ENCODE peak calls at places on chromosomes 1 and 21, in five cellular contexts. Z is transverse colon, Y is SK-N-SH, C is GM12878, T is stomach. K is an unnamed sample.
A peak's percentile ranks its signal among the peaks of the same experiment; 100 is the strongest.

GRCh38 chr1:53966794-53967193 is 20.6 kb downstream of the LRRC42 start:
- DNase-seq in Z (no peak), Y (no peak), C (no peak), T (no peak), K (no peak)

GRCh38 chr1:235972316-235973090 is 92.4 kb downstream of the NID1 start:
- DNase-seq in Z (no peak), Y (peak; percentile 51), C (no peak), T (no peak), K (no peak)

GRCh38 chr1:27658951-27659496 is 13.0 kb downstream of the IFI6 start:
- DNase-seq in Z (peak; percentile 22), Y (no peak), C (peak; percentile 62), T (no peak), K (no peak)

GRCh38 chr1:24551910-24552571 is 3.8 kb upstream of the NCMAP start:
- DNase-seq in Z (no peak), Y (peak; percentile 58), C (no peak), T (no peak), K (no peak)

GRCh38 chr1:39297534-39297933 is 93.0 kb downstream of the MACF1 start:
- DNase-seq in Z (no peak), Y (no peak), C (no peak), T (no peak), K (no peak)

GRCh38 chr21:44370027-44370735 is 16.8 kb downstream of the TRPM2 start:
- DNase-seq in Z (no peak), Y (peak; percentile 71), C (no peak), T (peak; percentile 45), K (peak; percentile 62)

GRCh38 chr21:41603476-41603875 is 95.5 kb upstream of the TMPRSS2 start:
- DNase-seq in Z (no peak), Y (no peak), C (no peak), T (no peak), K (peak; percentile 45)

GRCh38 chr1:241423541-241424479 is 66.8 kb upstream of the RGS7 start:
- DNase-seq in Z (no peak), Y (peak; percentile 81), C (no peak), T (peak; percentile 63), K (no peak)

GRCh38 chr1:39720094-39720999 is 18.3 kb upstream of the PPIE start:
- DNase-seq in Z (no peak), Y (peak; percentile 48), C (no peak), T (no peak), K (no peak)

GRCh38 chr1:111605553-111605952 is 14.0 kb upstream of the RAP1A start:
- DNase-seq in Z (no peak), Y (no peak), C (no peak), T (no peak), K (no peak)

GRCh38 chr1:58812468-58812867 is 28.6 kb upstream of the JUN start:
- DNase-seq in Z (no peak), Y (no peak), C (no peak), T (no peak), K (no peak)

GRCh38 chr1:228894442-228894989 is 159.2 kb downstream of the RHOU start:
- DNase-seq in Z (no peak), Y (no peak), C (no peak), T (no peak), K (no peak)

GRCh38 chr1:90494748-90495282 is 222.3 kb downstream of the BARHL2 start:
- DNase-seq in Z (no peak), Y (no peak), C (no peak), T (no peak), K (no peak)

GRCh38 chr1:30379684-30380624 is 343.4 kb downstream of the MATN1 start:
- DNase-seq in Z (peak; percentile 41), Y (peak; percentile 85), C (peak; percentile 19), T (peak; percentile 44), K (peak; percentile 76)

GRCh38 chr1:177346960-177347359 is 176.2 kb downstream of the BRINP2 start:
- DNase-seq in Z (peak; percentile 83), Y (no peak), C (no peak), T (peak; percentile 78), K (no peak)

GRCh38 chr1:41476807-41477361 is 7.6 kb downstream of the EDN2 start:
- DNase-seq in Z (peak; percentile 89), Y (no peak), C (no peak), T (peak; percentile 79), K (peak; percentile 63)

GRCh38 chr1:151012684-151013471 is 4.6 kb downstream of the PRUNE1 start:
- DNase-seq in Z (peak; percentile 59), Y (no peak), C (no peak), T (no peak), K (no peak)

GRCh38 chr1:110672001-110672752 is 2.6 kb downstream of the KCNA3 start:
- DNase-seq in Z (peak; percentile 27), Y (peak; percentile 83), C (no peak), T (no peak), K (peak; percentile 27)

GRCh38 chr1:3113741-3114056 is 44.7 kb downstream of the PRDM16 start:
- DNase-seq in Z (no peak), Y (no peak), C (no peak), T (no peak), K (no peak)

GRCh38 chr1:245969274-245969673 is 537.8 kb downstream of the SMYD3 start:
- DNase-seq in Z (no peak), Y (no peak), C (no peak), T (no peak), K (no peak)

GRCh38 chr1:200971955-200972711 is 51.4 kb downstream of the KIF21B start:
- DNase-seq in Z (peak; percentile 66), Y (peak; percentile 92), C (no peak), T (peak; percentile 70), K (peak; percentile 34)

GRCh38 chr1:1989102-1989542 is 14.5 kb downstream of the CFAP74 start:
- DNase-seq in Z (no peak), Y (peak; percentile 38), C (no peak), T (no peak), K (peak; percentile 72)

GRCh38 chr21:29295066-29295650 is 3.6 kb upstream of the BACH1 start:
- DNase-seq in Z (peak; percentile 13), Y (no peak), C (no peak), T (no peak), K (no peak)

GRCh38 chr1:214632091-214632490 is 29.1 kb downstream of the CENPF start:
- DNase-seq in Z (no peak), Y (no peak), C (no peak), T (no peak), K (no peak)

GRCh38 chr21:33948096-33948950 is 32.7 kb upstream of the ATP5PO start:
- DNase-seq in Z (peak; percentile 77), Y (peak; percentile 54), C (peak; percentile 89), T (peak; percentile 72), K (no peak)

GRCh38 chr1:65164633-65165032 is 16.6 kb downstream of the AK4 start:
- DNase-seq in Z (no peak), Y (no peak), C (no peak), T (no peak), K (no peak)

GRCh38 chr1:210584439-210585113 is 255.9 kb downstream of the HHAT start:
- DNase-seq in Z (peak; percentile 78), Y (peak; percentile 75), C (peak; percentile 13), T (peak; percentile 77), K (no peak)

GRCh38 chr1:62037274-62037673 is 157.4 kb upstream of the L1TD1 start:
- DNase-seq in Z (no peak), Y (no peak), C (no peak), T (no peak), K (no peak)

GRCh38 chr1:156643266-156644092 is 1.6 kb downstream of the BCAN start:
- DNase-seq in Z (no peak), Y (no peak), C (no peak), T (no peak), K (no peak)

GRCh38 chr1:204980870-204981405 is 62.1 kb upstream of the CNTN2 start:
- DNase-seq in Z (no peak), Y (no peak), C (no peak), T (no peak), K (no peak)

GRCh38 chr21:34243562-34243961 is 120.2 kb upstream of the KCNE2 start:
- DNase-seq in Z (peak; percentile 16), Y (peak; percentile 20), C (no peak), T (peak; percentile 27), K (no peak)

GRCh38 chr1:22043175-22043769 is 9.2 kb upstream of the CDC42 start:
- DNase-seq in Z (no peak), Y (no peak), C (no peak), T (peak; percentile 56), K (no peak)

DNA sequence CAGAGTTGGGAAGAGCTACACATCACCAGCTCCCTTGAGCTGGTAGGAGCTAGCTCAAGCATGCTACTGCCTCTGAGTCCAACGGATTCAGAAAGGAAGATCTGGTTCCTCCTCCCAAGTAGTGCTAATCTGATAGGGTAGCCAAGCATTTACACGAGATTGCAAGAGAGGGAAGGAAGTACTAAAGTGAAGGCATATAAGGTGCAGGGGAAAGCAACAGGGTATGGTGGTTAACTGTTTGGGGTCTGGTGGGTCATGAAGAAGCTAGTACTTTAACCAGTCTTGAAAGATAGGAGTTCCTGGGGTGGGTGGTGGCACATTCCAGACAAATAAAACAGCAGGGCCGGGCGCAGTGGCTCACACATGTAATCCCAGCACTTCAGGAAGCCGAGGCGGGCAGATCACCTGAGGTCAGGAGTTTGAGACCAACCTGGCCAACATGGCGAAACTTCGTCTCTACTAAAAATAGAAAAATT is 20.2 kb upstream of the ZNF436 start:
- DNase-seq in Z (no peak), Y (no peak), C (no peak), T (no peak), K (no peak)
- TF ChIP-seq EP300 in Z (no peak), Y (no peak), C (no peak), T (no peak), K (no peak)

GRCh38 chr1:234962340-234962989 is 166.2 kb downstream of the TOMM20 start:
- DNase-seq in Z (no peak), Y (peak; percentile 50), C (peak; percentile 91), T (no peak), K (no peak)

GRCh38 chr1:234958702-234959649 is 169.7 kb downstream of the TOMM20 start:
- DNase-seq in Z (no peak), Y (no peak), C (no peak), T (no peak), K (no peak)

GRCh38 chr1:234963180-234963903 is 165.3 kb downstream of the TOMM20 start:
- DNase-seq in Z (peak; percentile 88), Y (no peak), C (peak; percentile 97), T (peak; percentile 88), K (peak; percentile 93)

GRCh38 chr1:234961468-234962339 is 166.9 kb downstream of the TOMM20 start:
- DNase-seq in Z (no peak), Y (no peak), C (no peak), T (no peak), K (no peak)

GRCh38 chr1:234960722-234961467 is 167.7 kb downstream of the TOMM20 start:
- DNase-seq in Z (peak; percentile 77), Y (no peak), C (no peak), T (peak; percentile 78), K (peak; percentile 75)
- TF ChIP-seq POLR2AphosphoS5 in Z (no peak), Y (no peak), C (no peak), T (no peak), K (no peak)

GRCh38 chr1:43227138-43227836 is 42.5 kb upstream of the TMEM125 start:
- DNase-seq in Z (peak; percentile 89), Y (peak; percentile 79), C (peak; percentile 34), T (peak; percentile 90), K (peak; percentile 69)
- H3K9me3 ChIP-seq in Z (no peaks in the 10 kb centered on the region), Y (no peaks in the 10 kb centered on the region), C (no peaks in the 10 kb centered on the region), T (no peaks in the 10 kb centered on the region), K (no peaks in the 10 kb centered on the region)

DNA sequence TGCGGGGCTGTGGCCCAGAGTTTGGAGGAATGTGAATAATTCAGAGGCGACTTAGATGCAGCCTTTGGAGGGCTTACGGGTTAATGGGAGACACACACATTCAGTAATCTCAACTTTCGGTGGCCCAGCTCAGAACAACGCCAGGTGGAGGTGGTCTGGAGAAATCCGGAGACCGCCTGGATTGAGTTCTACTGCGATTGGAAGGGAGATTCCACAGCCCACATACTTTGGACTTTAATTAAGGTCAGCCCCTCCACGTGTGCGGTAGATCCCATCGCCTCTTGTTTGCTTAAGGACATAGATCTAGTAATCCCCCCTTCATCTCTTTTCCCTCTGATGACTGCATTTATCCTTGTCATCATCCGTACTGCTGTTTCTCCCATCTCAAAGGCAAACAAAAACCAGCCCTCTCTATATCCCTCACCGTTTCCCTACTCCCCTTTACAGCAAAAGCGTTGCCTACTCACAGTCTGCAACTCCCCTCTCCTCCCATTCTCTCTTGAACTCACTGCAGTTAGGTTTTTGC is 712 bp upstream of the BSDC1 start:
- DNase-seq in Z (no peak), Y (no peak), C (no peak), T (no peak), K (no peak)
- TF ChIP-seq EP300 in Z (no peak), Y (no peak), C (no peak), T (no peak), K (no peak)

K was measured in upper lobe of left lung.